ENCODE peak calls at places on chromosomes 3 and 15, in four cellular contexts. I is WTC11, H is K562, Y is SK-N-SH. O is an unnamed sample.

GRCh38 chr3:157257101-157257500 is 97.2 kb upstream of the CCNL1 start:
- DNase-seq in I (no peak), H (no peak), Y (no peak), O (no peak)

GRCh38 chr3:26630669-26631384 is 8.3 kb downstream of the LRRC3B start:
- DNase-seq in I (no peak), H (no peak), Y (no peak), O (no peak)

GRCh38 chr3:156840826-156841689 is 14.9 kb downstream of the LEKR1 start:
- DNase-seq in I (no peak), H (no peak), Y (no peak), O (no peak)

GRCh38 chr3:6251612-6252011 is 609.3 kb upstream of the GRM7 start:
- DNase-seq in I (no peak), H (no peak), Y (no peak), O (no peak)

GRCh38 chr3:130635978-130636377 is 110.7 kb downstream of the PIK3R4 start:
- DNase-seq in I (no peak), H (no peak), Y (no peak), O (no peak)

GRCh38 chr3:59809750-59810444 is 760.1 kb upstream of the CFAP20DC start:
- DNase-seq in I (no peak), H (no peak), Y (peak), O (no peak)

GRCh38 chr15:68631621-68632051 is 52.8 kb downstream of the CORO2B start:
- DNase-seq in I (peak), H (no peak), Y (no peak), O (no peak)

GRCh38 chr3:77342688-77343087 is 302.8 kb downstream of the ROBO2 start:
- DNase-seq in I (no peak), H (no peak), Y (no peak), O (no peak)

GRCh38 chr15:93288718-93289117 is 199.7 kb upstream of the RGMA start:
- DNase-seq in I (no peak), H (no peak), Y (no peak), O (no peak)

DNA sequence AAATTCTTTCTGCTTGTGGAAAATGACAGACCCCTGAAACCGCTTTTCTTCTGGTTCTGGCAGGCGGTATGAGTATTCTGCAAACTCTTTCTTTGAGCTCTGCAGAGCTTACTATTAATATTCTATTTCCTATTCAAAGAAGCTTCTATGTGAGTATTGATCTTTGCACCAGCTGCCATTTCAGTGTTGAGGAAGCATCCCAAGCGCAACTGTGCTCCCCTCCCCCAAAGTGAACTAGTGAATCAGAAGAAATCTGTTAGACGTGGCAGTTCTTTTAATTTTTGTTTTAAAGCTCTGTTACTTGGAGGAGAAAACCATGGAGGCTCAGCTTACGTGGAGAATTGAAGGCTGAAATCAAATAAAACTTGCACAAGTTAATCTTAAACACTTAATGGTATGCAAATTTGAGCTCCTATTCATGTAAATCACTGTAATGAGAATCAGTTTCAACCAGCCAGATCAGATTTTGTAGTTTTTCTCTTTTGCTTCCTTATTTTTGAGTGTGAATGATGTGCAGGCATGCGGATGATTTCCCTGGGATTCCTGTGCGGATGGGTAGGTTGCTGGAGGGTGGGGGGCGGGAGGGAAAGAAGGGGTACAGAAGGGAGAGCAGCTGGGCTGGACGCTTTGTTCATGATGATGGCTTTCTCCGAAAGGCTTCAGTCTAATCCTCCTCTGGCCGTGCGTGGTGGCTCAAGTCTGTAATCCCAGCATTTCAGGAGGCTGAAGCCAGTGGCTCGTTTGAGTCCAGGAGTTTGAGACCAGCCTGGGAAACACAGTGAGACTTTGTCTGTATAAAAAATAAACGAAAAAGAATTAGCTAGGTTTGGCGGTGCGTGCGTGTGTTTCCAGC is 16.1 kb upstream of the AGBL1 start:
- DNase-seq in I (no peak), H (no peak), Y (no peak), O (no peak)
- TF ChIP-seq FOXJ3 in I (no peak), H (no peak), Y (no peak), O (no peak)

GRCh38 chr3:197458906-197459470 is 96.8 kb downstream of the BDH1 start:
- DNase-seq in I (no peak), H (no peak), Y (no peak), O (no peak)

GRCh38 chr3:197454014-197454413 is 101.8 kb downstream of the BDH1 start:
- DNase-seq in I (no peak), H (peak), Y (peak), O (peak)

GRCh38 chr3:197458179-197458707 is 97.5 kb downstream of the BDH1 start:
- DNase-seq in I (no peak), H (no peak), Y (peak), O (peak)

GRCh38 chr3:197460002-197460401 is 95.8 kb downstream of the BDH1 start:
- DNase-seq in I (no peak), H (no peak), Y (no peak), O (no peak)

DNA sequence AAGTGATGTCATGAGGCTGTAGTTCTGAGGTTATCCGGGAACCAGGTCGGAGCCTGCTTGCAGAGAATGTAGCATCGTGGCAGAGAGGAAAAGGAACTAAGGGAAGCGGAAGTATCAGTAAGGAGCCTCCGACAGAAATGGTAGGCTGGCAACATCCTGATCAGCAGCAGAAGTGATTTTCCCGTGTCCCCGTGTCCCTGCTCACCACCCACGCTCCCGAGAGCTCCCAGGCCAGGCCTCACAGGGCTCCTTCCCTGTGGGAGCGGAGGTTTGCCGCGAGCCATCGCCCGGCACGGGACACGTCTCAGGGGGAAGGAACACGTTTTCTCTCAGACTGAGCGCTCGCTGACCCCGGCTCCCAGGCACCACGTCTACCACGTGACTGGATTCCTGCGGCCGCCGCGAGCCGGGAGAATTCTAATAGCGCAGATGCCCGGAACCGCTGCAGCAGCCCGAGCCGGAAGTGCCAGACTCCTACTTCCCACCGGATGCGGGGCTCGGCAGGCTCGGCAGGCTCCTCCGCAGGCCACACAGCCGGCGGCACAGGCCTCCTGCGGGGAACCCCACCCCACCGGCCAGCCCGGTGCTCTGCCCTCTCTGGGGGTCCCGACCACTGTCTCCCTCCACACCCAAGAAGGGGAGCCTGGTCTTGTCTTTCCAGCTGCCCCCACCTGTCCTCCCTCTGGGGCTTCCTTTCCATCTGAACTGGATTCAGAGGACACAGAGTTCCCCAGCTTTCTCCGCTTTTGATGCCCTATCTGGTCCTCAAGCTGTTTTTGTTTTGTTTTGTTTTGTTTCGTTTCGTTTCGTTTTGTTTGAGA is 99.3 kb downstream of the BDH1 start:
- DNase-seq in I (peak), H (peak), Y (no peak), O (peak)
- TF ChIP-seq FOXJ3 in I (no peak), H (no peak), Y (no peak), O (no peak)

GRCh38 chr3:165462616-165463334 is 266.6 kb upstream of the SLITRK3 start:
- DNase-seq in I (no peak), H (no peak), Y (no peak), O (no peak)

GRCh38 chr3:165466856-165467255 is 270.7 kb upstream of the SLITRK3 start:
- DNase-seq in I (no peak), H (no peak), Y (no peak), O (no peak)

GRCh38 chr3:165463546-165463945 is 267.4 kb upstream of the SLITRK3 start:
- DNase-seq in I (no peak), H (no peak), Y (no peak), O (no peak)

GRCh38 chr3:165459924-165460540 is 263.8 kb upstream of the SLITRK3 start:
- DNase-seq in I (no peak), H (no peak), Y (no peak), O (no peak)

GRCh38 chr3:165464736-165465135 is 268.6 kb upstream of the SLITRK3 start:
- DNase-seq in I (no peak), H (no peak), Y (no peak), O (no peak)
- TF ChIP-seq FOXJ3 in I (no peak), H (no peak), Y (no peak), O (no peak)

GRCh38 chr3:13042932-13043275 is 30.3 kb downstream of the IQSEC1 start:
- DNase-seq in I (no peak), H (peak), Y (peak), O (no peak)

GRCh38 chr3:13039286-13039896 is 33.8 kb downstream of the IQSEC1 start:
- DNase-seq in I (no peak), H (no peak), Y (no peak), O (no peak)

GRCh38 chr3:13041113-13041776 is 32.0 kb downstream of the IQSEC1 start:
- DNase-seq in I (no peak), H (peak), Y (peak), O (no peak)

GRCh38 chr3:13042127-13042931 is 30.9 kb downstream of the IQSEC1 start:
- DNase-seq in I (no peak), H (no peak), Y (no peak), O (no peak)

DNA sequence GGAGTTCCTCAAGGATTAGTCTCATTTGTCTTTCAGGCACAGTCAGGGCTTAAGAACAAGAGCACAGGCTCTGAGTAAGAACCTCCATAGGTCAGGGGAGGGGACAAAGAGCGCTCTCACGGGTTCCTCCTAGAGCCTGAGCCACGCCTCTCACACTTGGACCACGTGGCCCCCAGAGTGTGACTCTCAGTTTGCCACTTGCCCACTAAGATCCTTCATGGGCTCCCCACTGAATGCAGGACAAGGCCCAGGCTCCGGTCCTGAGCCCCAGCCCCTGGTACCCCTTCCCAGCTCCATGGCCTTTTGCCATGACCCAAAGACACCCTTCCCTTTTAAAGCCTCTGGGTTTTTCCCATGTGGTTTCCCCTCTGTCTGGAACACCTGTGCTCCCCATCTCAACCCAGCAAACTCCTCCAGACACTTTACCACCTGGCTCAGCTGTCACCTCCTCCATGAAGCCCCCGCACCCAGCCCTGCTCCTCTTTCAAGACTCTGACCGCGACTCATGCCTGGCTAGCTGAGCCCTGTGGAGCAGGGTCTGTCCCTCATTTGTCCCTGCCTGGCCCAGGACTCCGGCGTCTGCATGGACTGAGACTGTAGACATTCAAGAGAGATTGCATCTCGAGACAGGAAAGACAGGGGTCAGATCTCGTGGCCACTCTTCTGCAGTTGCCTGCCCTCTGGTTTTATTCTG is 32.7 kb downstream of the IQSEC1 start:
- DNase-seq in I (no peak), H (peak), Y (peak), O (no peak)
- TF ChIP-seq FOXJ3 in I (no peak), H (no peak), Y (no peak), O (no peak)

GRCh38 chr15:91689377-91689776 is 164.1 kb upstream of the SLCO3A1 start:
- DNase-seq in I (no peak), H (no peak), Y (no peak), O (no peak)

GRCh38 chr15:91685436-91685835 is 168.1 kb upstream of the SLCO3A1 start:
- DNase-seq in I (no peak), H (no peak), Y (no peak), O (no peak)
- TF ChIP-seq FOXJ3 in I (no peak), H (no peak), Y (no peak), O (no peak)

DNA sequence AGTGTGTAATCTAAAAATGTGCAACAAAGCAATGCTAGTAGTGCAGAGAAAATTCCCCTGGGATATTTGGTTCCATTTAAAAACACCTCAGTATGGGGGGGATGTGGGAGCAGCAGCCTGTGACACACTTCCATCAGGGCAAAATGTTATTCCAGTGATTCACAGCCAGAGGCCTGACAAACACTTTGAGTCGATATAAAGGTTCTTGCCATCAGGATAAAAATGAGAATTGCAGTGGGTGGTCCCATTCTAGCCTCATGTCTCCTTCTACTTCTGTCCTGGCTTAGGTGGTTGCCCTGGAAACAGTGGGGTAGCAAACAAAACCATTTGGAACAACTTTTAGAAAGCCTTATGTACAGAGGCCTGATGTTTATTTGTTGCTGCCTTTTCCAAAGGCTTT is 84.0 kb upstream of the ZNF280D start:
- DNase-seq in I (no peak), H (no peak), Y (no peak), O (no peak)
- TF ChIP-seq FOXJ3 in I (no peak), H (no peak), Y (no peak), O (no peak)

GRCh38 chr3:166177130-166177529 is 339.9 kb upstream of the BCHE start:
- DNase-seq in I (no peak), H (no peak), Y (no peak), O (no peak)
- TF ChIP-seq FOXJ3 in I (no peak), H (no peak), Y (no peak), O (no peak)

O was measured in HepG2.